ENCODE peak calls at places on chromosomes 11 and 22, in seven cellular contexts. R is ovary, U is upper lobe of left lung, F is SK-N-SH, L is stomach, A is transverse colon, D is sigmoid colon. O is an unnamed sample.

GRCh38 chr11:64078294-64078693 is 42.6 kb downstream of the FLRT1 start:
- DNase-seq in R (no peak), U (peak), F (peak), L (no peak), A (no peak), D (no peak), O (no peak)

GRCh38 chr11:35478411-35479139 is 46.8 kb downstream of the PAMR1 start:
- DNase-seq in R (no peak), U (no peak), F (no peak), L (peak), A (peak), D (no peak), O (no peak)

GRCh38 chr11:87425943-87426342 is 388.2 kb downstream of the TMEM135 start:
- DNase-seq in R (no peak), U (no peak), F (no peak), L (no peak), A (no peak), D (no peak), O (no peak)

GRCh38 chr11:79794057-79794456 is 353.2 kb upstream of the TENM4 start:
- DNase-seq in R (no peak), U (no peak), F (no peak), L (no peak), A (no peak), D (no peak), O (no peak)

GRCh38 chr11:77320351-77320750 is 18.9 kb upstream of the GDPD4 start:
- DNase-seq in R (no peak), U (no peak), F (no peak), L (no peak), A (no peak), D (no peak), O (no peak)

GRCh38 chr11:67301951-67302516 is 1.3 kb upstream of the SSH3 start:
- DNase-seq in R (peak), U (peak), F (no peak), L (peak), A (peak), D (peak), O (no peak)

GRCh38 chr22:40436460-40437431 is 66.4 kb downstream of the SGSM3 start:
- DNase-seq in R (peak), U (no peak), F (peak), L (no peak), A (peak), D (no peak), O (peak)

GRCh38 chr11:60887531-60887930 is 18.9 kb downstream of the PRPF19 start:
- DNase-seq in R (no peak), U (no peak), F (peak), L (peak), A (peak), D (no peak), O (no peak)

GRCh38 chr11:70522613-70523311 is 124.4 kb downstream of the CTTN start:
- DNase-seq in R (no peak), U (peak), F (peak), L (peak), A (peak), D (no peak), O (no peak)
- H3K27ac ChIP-seq in R (no peak), U (no peak), F (no peak), L (no peak), A (no peak), D (no peak), O (no peak)

DNA sequence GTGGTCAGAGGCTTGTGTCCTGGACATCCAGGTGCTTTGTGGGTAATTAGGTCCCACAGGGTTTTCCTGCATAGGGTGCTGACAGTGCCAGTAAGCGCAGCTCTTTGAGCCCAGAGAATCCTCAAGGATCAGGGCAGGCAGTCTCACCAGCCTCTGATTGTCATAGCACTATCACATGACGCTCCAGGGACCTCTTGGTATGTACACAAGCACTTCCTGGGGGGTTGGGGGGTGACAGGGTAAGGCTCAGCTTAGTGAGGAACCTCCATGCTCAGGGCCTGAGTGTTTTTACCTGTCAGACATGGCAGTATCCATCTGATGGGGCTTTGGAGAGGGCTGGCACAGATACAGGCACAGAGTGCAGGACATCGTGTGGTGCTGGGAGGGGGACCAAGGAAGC is 27.9 kb upstream of the SUSD2 start:
- DNase-seq in R (no peak), U (no peak), F (no peak), L (no peak), A (peak), D (no peak), O (no peak)
- H3K4me3 ChIP-seq in R (no peak), U (no peak), F (no peak), L (no peak), A (no peak), D (no peak), O (no peak)

GRCh38 chr11:70863988-70864387 is 388.4 kb downstream of the SHANK2 start:
- DNase-seq in R (no peak), U (no peak), F (no peak), L (no peak), A (no peak), D (no peak), O (no peak)
- TF ChIP-seq EP300 in R (no peak), U (no peak), F (no peak), L (no peak), A (no peak), D (no peak), O (no peak)

GRCh38 chr11:74593463-74593862 is 1.1 kb downstream of the POLD3 start:
- DNase-seq in R (no peak), U (no peak), F (no peak), L (no peak), A (no peak), D (no peak), O (no peak)
- H3K27ac ChIP-seq in R (peak), U (peak), F (peak), L (no peak), A (peak), D (peak), O (no peak)

DNA sequence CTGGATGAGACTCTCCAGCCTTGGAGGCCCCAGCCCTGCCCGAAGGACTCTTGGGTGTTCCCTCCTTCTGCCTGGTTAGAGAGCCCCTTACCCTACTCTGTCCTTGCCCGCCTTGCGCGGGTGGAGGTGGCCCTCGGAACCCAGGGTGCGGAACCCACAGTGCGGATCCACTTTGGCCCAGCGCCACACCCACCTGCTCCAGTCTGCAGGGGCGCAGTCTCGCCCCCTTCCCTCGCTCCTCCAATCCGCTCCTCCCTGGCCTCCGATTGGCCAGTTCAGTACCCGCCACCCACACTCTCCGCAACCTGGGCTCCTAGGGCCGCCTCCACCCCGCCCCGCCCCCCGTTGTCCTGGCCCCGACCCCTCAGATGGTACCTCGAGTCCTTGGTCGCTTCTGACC is 2.4 kb downstream of the CAPN1 start:
- DNase-seq in R (no peak), U (no peak), F (no peak), L (peak), A (no peak), D (no peak), O (no peak)
- H3K4me3 ChIP-seq in R (no peak), U (no peak), F (no peak), L (no peak), A (no peak), D (no peak), O (no peak)

GRCh38 chr11:121467965-121468364 is 15.2 kb upstream of the SORL1-AS1 start:
- DNase-seq in R (no peak), U (no peak), F (no peak), L (no peak), A (no peak), D (no peak), O (no peak)
- TF ChIP-seq EP300 in R (no peak), U (no peak), F (no peak), L (no peak), A (no peak), D (no peak), O (no peak)